ENCODE peak calls at places on chromosomes 6 and 20, in four cellular contexts. One of them, this sample, is unnamed.
A peak's percentile ranks its signal among the peaks of the same experiment; 100 is the strongest.

GRCh38 chr6:105164418-105164817 is 15.4 kb downstream of the POPDC3 start:
- DNase-seq in WTC11: no peak
- DNase-seq in K562: no peak
- DNase-seq in HepG2: no peak
- DNase-seq in this sample: peak; percentile 22

GRCh38 chr6:33944686-33945411 is 141.0 kb upstream of the MLN start:
- DNase-seq in WTC11: no peak
- DNase-seq in K562: peak; percentile 73
- DNase-seq in HepG2: no peak
- DNase-seq in this sample: no peak

GRCh38 chr6:62283828-62284411 is 2.1 kb downstream of the KHDRBS2 start:
- DNase-seq in WTC11: no peak
- DNase-seq in K562: no peak
- DNase-seq in HepG2: peak; percentile 50
- DNase-seq in this sample: peak; percentile 0

GRCh38 chr6:26065952-26066380 is 21.3 kb upstream of the HFE start:
- DNase-seq in WTC11: no peak
- DNase-seq in K562: peak; percentile 80
- DNase-seq in HepG2: peak; percentile 96
- DNase-seq in this sample: peak; percentile 60

GRCh38 chr6:45504947-45505346 is 127.2 kb upstream of the SUPT3H start:
- DNase-seq in WTC11: peak; percentile 46
- DNase-seq in K562: no peak
- DNase-seq in HepG2: no peak
- DNase-seq in this sample: no peak

GRCh38 chr20:51750037-51750769 is 18.0 kb downstream of the ATP9A start:
- DNase-seq in WTC11: no peak
- DNase-seq in K562: no peak
- DNase-seq in HepG2: peak; percentile 96
- DNase-seq in this sample: peak; percentile 99

GRCh38 chr6:1724124-1724523 is 114.4 kb downstream of the FOXC1 start:
- DNase-seq in WTC11: no peak
- DNase-seq in K562: no peak
- DNase-seq in HepG2: no peak
- DNase-seq in this sample: no peak

GRCh38 chr6:25122622-25123237 is 156.4 kb upstream of the CARMIL1 start:
- DNase-seq in WTC11: no peak
- DNase-seq in K562: no peak
- DNase-seq in HepG2: no peak
- DNase-seq in this sample: no peak

GRCh38 chr6:43070028-43070632 is 6.0 kb upstream of the PTK7 start:
- DNase-seq in WTC11: no peak
- DNase-seq in K562: peak; percentile 58
- DNase-seq in HepG2: peak; percentile 83
- DNase-seq in this sample: peak; percentile 53

GRCh38 chr6:169838291-169839028 is 87.0 kb downstream of the ERMARD start:
- DNase-seq in WTC11: no peak
- DNase-seq in K562: no peak
- DNase-seq in HepG2: no peak
- DNase-seq in this sample: no peak

GRCh38 chr20:48656661-48657211 is 171.1 kb downstream of the PREX1 start:
- DNase-seq in WTC11: peak; percentile 79
- DNase-seq in K562: peak; percentile 62
- DNase-seq in HepG2: peak; percentile 66
- DNase-seq in this sample: peak; percentile 61

GRCh38 chr6:158497620-158498019 is 62.3 kb upstream of the TMEM181 start:
- DNase-seq in WTC11: no peak
- DNase-seq in K562: no peak
- DNase-seq in HepG2: no peak
- DNase-seq in this sample: no peak

GRCh38 chr20:25623225-25623735 is 534 bp downstream of the NANP start:
- DNase-seq in WTC11: peak; percentile 24
- DNase-seq in K562: no peak
- DNase-seq in HepG2: peak; percentile 64
- DNase-seq in this sample: peak; percentile 52

GRCh38 chr20:62967149-62967501 is 14.6 kb downstream of the SLC17A9 start:
- DNase-seq in WTC11: no peak
- DNase-seq in K562: no peak
- DNase-seq in HepG2: no peak
- DNase-seq in this sample: no peak

GRCh38 chr20:62964700-62965099 is 12.2 kb downstream of the SLC17A9 start:
- DNase-seq in WTC11: no peak
- DNase-seq in K562: no peak
- DNase-seq in HepG2: no peak
- DNase-seq in this sample: no peak

GRCh38 chr20:62963614-62964397 is 11.3 kb downstream of the SLC17A9 start:
- DNase-seq in WTC11: no peak
- DNase-seq in K562: no peak
- DNase-seq in HepG2: no peak
- DNase-seq in this sample: no peak

GRCh38 chr20:62966212-62967148 is 14.0 kb downstream of the SLC17A9 start:
- DNase-seq in WTC11: no peak
- DNase-seq in K562: no peak
- DNase-seq in HepG2: no peak
- DNase-seq in this sample: no peak

GRCh38 chr20:62965363-62965771 is 12.9 kb downstream of the SLC17A9 start:
- DNase-seq in WTC11: no peak
- DNase-seq in K562: peak; percentile 51
- DNase-seq in HepG2: no peak
- DNase-seq in this sample: no peak
- TF ChIP-seq NR3C1 in WTC11: no peak
- TF ChIP-seq NR3C1 in K562: no peak
- TF ChIP-seq NR3C1 in HepG2: no peak
- TF ChIP-seq NR3C1 in this sample: no peak

DNA sequence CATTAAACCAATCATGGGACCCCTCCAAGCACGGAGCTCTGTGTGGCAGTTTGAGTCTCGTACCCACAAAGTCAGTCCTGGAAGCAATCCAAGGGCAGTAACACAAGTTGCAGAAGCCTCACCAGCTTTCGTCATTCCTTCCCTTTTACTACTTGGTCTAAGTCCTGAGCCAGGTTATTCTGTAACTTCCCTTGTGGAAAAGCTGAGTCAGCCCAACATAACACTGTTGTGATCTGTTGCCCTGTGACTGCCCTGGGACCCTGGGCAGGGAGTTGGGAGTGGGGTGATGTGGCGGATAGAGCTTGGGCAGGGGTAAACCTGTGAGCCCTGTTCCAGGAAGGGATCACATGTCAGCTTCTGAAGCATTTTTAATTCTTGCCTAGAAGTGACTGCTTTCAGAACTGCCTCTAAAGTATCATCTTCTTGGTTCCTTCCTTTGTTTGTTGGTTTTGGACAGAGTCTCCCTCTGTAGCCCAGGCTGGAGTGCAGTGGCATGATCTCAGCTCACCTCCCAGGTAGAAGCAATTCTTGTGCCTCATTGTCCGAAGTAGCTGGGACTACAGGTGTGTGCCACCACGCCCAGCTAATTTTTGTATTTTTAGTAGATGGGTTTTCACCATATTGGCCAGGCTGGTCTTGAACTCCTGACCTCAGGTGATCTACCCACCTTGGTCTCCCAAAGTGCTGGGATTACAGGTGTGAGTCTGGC is 183.7 kb upstream of the JAG1 start:
- DNase-seq in WTC11: no peak
- DNase-seq in K562: no peak
- DNase-seq in HepG2: peak; percentile 58
- DNase-seq in this sample: peak; percentile 97
- TF ChIP-seq NR3C1 in WTC11: no peak
- TF ChIP-seq NR3C1 in K562: no peak
- TF ChIP-seq NR3C1 in HepG2: no peak
- TF ChIP-seq NR3C1 in this sample: no peak

GRCh38 chr6:41449399-41450245 is 96.6 kb upstream of the FOXP4 start:
- DNase-seq in WTC11: no peak
- DNase-seq in K562: peak; percentile 63
- DNase-seq in HepG2: peak; percentile 86
- DNase-seq in this sample: peak; percentile 22
- TF ChIP-seq NR3C1 in WTC11: no peak
- TF ChIP-seq NR3C1 in K562: no peak
- TF ChIP-seq NR3C1 in HepG2: no peak
- TF ChIP-seq NR3C1 in this sample: no peak

DNA sequence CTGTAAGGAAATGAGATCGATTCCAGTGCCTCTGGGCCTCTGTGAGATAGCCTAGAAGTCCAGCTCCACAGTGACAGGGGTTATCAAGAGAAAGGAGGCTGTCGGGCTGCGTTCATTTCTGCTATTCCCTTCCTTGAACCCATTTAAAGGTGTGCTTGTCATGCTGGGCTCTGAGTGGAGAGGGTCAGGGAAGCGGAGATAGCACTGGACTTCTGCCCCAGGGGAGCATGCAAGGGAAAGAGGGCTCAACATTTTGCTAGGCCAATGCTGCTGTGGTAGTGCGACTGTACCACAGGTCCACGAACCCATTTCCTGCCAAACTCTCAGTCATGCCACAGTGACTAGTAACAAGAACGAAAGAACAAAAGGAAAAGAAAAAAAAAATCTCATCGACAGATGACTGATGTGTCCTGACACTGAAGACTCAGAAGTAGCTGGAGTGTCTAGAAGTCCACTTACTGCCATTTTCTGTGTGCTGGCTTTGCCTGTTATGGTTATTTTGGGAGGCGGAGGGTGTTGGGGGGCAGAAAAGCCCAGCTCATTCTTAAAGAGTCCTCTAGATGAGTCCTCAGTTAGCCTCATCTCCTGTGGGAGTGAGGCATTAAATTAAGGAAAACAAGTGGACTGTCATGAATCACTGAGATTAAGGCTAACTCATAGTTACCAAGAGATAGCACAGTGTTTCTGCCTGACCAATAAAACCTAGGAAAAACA is 8.1 kb downstream of the NEDD9 start:
- DNase-seq in WTC11: no peak
- DNase-seq in K562: no peak
- DNase-seq in HepG2: no peak
- DNase-seq in this sample: no peak
- TF ChIP-seq NR3C1 in WTC11: no peak
- TF ChIP-seq NR3C1 in K562: no peak
- TF ChIP-seq NR3C1 in HepG2: no peak
- TF ChIP-seq NR3C1 in this sample: no peak

DNA sequence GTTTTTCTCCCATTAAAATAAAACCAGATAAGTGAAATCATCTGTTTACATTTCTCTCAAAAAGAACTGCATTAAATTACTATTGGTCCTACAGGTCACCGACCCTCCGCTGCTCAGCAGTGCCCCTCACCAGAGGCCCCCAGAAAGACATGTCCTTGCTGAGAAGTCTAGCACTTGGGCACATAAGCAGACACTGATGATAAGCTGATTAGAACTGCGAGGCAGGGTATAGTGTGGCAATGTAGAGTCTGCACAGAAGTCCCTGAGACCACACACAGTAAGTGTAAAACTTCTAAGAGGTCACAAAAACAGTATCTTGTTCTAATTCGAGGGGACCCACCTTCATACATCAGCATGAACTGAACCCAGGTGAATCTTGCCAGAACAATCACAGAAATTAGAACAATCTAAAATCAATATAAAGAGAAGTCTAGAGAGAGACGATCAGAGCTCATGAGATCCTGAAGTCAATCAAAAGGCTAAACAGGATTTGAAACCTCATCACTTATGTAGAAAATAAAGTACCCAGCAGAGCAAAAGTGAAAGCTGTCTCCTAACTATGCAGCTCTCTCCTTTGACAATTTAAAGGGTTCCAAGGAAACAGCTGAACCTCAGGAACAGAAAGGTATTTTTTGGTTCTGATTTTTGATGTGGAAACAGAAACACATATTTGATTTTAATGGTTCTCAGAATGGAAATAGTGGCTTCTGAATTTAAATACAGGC is 182.9 kb downstream of the PTPRT start:
- DNase-seq in WTC11: no peak
- DNase-seq in K562: no peak
- DNase-seq in HepG2: no peak
- DNase-seq in this sample: no peak
- TF ChIP-seq NR3C1 in WTC11: no peak
- TF ChIP-seq NR3C1 in K562: no peak
- TF ChIP-seq NR3C1 in HepG2: no peak
- TF ChIP-seq NR3C1 in this sample: no peak

DNA sequence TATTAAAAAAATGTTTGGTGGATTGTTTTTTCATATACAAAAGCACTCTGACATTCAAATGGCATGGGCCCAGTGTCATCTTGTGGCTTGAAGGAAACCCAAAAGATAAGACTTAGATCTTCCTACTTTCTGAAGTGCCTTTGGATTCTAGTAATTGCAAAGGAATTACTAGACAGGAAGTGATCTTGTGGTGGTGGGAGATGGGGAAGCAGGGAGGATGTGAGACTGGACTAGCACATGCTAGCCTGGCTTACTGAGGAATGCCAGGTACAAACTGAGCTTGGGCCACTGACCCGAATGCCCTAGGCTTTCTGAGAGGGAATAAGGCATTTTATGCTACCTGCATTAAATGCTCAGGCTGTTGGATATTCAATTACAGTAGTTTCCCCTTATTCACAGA is 59.0 kb downstream of the AFG1L start:
- DNase-seq in WTC11: no peak
- DNase-seq in K562: no peak
- DNase-seq in HepG2: no peak
- DNase-seq in this sample: no peak
- TF ChIP-seq NR3C1 in WTC11: no peak
- TF ChIP-seq NR3C1 in K562: no peak
- TF ChIP-seq NR3C1 in HepG2: no peak
- TF ChIP-seq NR3C1 in this sample: no peak